ENCODE peak calls at places on chromosomes 7 and 10, in four cellular contexts. V is AG09309, O is choroid plexus epithelial cell, A is DND-41. E is an unnamed sample.

GRCh38 chr10:22551966-22552365 is 162.4 kb downstream of the PIP4K2A start:
- DNase-seq in A (no peak), V (no peak), O (no peak), E (no peak)

GRCh38 chr10:102433619-102434046 is 1.3 kb upstream of the CUEDC2 start:
- DNase-seq in A (no peak), O (no peak), V (no peak), E (no peak)

GRCh38 chr7:51589111-51589510 is 272.5 kb upstream of the COBL start:
- DNase-seq in O (no peak), A (no peak), V (no peak), E (no peak)

GRCh38 chr7:140136108-140136507 is 40.7 kb downstream of the KDM7A start:
- DNase-seq in A (no peak), V (no peak), O (no peak), E (no peak)

GRCh38 chr7:23242321-23242720 is 4.3 kb upstream of the GPNMB start:
- DNase-seq in V (no peak), O (no peak), A (no peak), E (no peak)

GRCh38 chr10:98301664-98302319 is 33.8 kb upstream of the LOXL4 start:
- DNase-seq in V (no peak), A (no peak), O (no peak), E (no peak)

GRCh38 chr10:32417906-32418547 is 27.9 kb upstream of the CCDC7 start:
- DNase-seq in V (peak; percentile 73), A (no peak), O (peak; percentile 94), E (peak; percentile 2)

GRCh38 chr7:73341877-73342276 is 13.9 kb downstream of the FKBP6 start:
- DNase-seq in O (peak; percentile 93), V (no peak), A (no peak), E (peak; percentile 56)

GRCh38 chr10:126736737-126737136 is 66.2 kb upstream of the C10orf90 start:
- DNase-seq in V (no peak), O (peak; percentile 14), A (no peak), E (no peak)

GRCh38 chr10:92914478-92915066 is 66.3 kb downstream of the EXOC6 start:
- DNase-seq in V (no peak), O (peak; percentile 69), A (peak; percentile 65), E (no peak)

GRCh38 chr7:131689662-131690234 is 133.3 kb upstream of the PODXL start:
- DNase-seq in V (no peak), A (no peak), O (no peak), E (no peak)

GRCh38 chr7:159097661-159098423 is 46.8 kb downstream of the VIPR2 start:
- DNase-seq in V (no peak), O (no peak), A (no peak), E (no peak)

GRCh38 chr7:1210321-1210978 is 22.2 kb upstream of the UNCX start:
- DNase-seq in A (no peak), O (peak; percentile 25), V (no peak), E (no peak)

GRCh38 chr7:134703781-134704180 is 57.1 kb downstream of the BPGM start:
- DNase-seq in O (peak; percentile 99), A (no peak), V (no peak), E (no peak)

GRCh38 chr10:79202188-79203013 is 133.6 kb downstream of the ZMIZ1 start:
- DNase-seq in O (peak; percentile 53), V (no peak), A (peak; percentile 54), E (no peak)

GRCh38 chr10:17209931-17210330 is 8.5 kb upstream of the TRDMT1 start:
- DNase-seq in A (no peak), V (no peak), O (no peak), E (no peak)

GRCh38 chr10:79046326-79046725 is 22.4 kb upstream of the ZMIZ1 start:
- DNase-seq in V (no peak), O (no peak), A (no peak), E (no peak)

GRCh38 chr10:35855155-35855947 is 213.3 kb upstream of the FZD8 start:
- DNase-seq in O (no peak), A (no peak), V (no peak), E (no peak)

GRCh38 chr10:14330390-14331071 is at the start of gene FRMD4A:
- DNase-seq in V (no peak), A (no peak), O (no peak), E (no peak)

GRCh38 chr7:81705206-81705605 is 64.6 kb downstream of the HGF start:
- DNase-seq in A (no peak), O (no peak), V (no peak), E (no peak)

GRCh38 chr7:98257701-98258100 is 5.7 kb upstream of the TECPR1 start:
- DNase-seq in O (no peak), V (no peak), A (no peak), E (no peak)

GRCh38 chr7:130733866-130734524 is at the start of gene KLF14:
- DNase-seq in O (peak; percentile 11), A (no peak), V (no peak), E (no peak)

GRCh38 chr7:45677311-45677900 is 103.2 kb downstream of the ADCY1 start:
- DNase-seq in O (no peak), V (no peak), A (no peak), E (no peak)

GRCh38 chr7:155869784-155870076 is 57.5 kb upstream of the SHH start:
- DNase-seq in V (no peak), O (no peak), A (no peak), E (no peak)

GRCh38 chr7:74575083-74575803 is 82.3 kb upstream of the GTF2I start:
- DNase-seq in O (peak; percentile 61), A (no peak), V (no peak), E (no peak)

GRCh38 chr10:68489919-68490318 is 18.1 kb upstream of the DNA2 start:
- DNase-seq in A (no peak), V (no peak), O (peak; percentile 42), E (no peak)

GRCh38 chr7:11625669-11626068 is 206.3 kb downstream of the THSD7A start:
- DNase-seq in O (peak; percentile 72), A (no peak), V (no peak), E (no peak)

GRCh38 chr7:116161733-116162132 is 48.6 kb upstream of the TES start:
- DNase-seq in V (no peak), O (no peak), A (no peak), E (no peak)

GRCh38 chr10:74238031-74238431 is 87.0 kb downstream of the ADK start:
- DNase-seq in V (no peak), A (no peak), O (no peak), E (no peak)

GRCh38 chr7:133649593-133649992 is 396.7 kb downstream of the EXOC4 start:
- DNase-seq in O (peak; percentile 27), A (no peak), V (peak; percentile 13), E (no peak)

GRCh38 chr10:124222298-124223000 is 129.1 kb upstream of the CHST15 start:
- DNase-seq in V (no peak), A (no peak), O (peak; percentile 16), E (no peak)

GRCh38 chr7:117219485-117219884 is 103.4 kb downstream of the WNT2 start:
- DNase-seq in O (no peak), V (no peak), A (no peak), E (peak; percentile 74)

GRCh38 chr7:155182406-155182970 is 112.4 kb downstream of the HTR5A start:
- DNase-seq in O (no peak), V (no peak), A (no peak), E (no peak)

GRCh38 chr10:16521311-16522016 is at the start of gene C1QL3:
- DNase-seq in A (no peak), O (peak; percentile 40), V (no peak), E (no peak)

GRCh38 chr7:3092468-3092867 is 48.8 kb upstream of the CARD11 start:
- DNase-seq in V (no peak), A (peak; percentile 45), O (peak; percentile 57), E (no peak)

GRCh38 chr7:158432369-158433270 is 155.0 kb downstream of the PTPRN2 start:
- DNase-seq in V (no peak), A (peak; percentile 34), O (peak; percentile 93), E (no peak)

DNA sequence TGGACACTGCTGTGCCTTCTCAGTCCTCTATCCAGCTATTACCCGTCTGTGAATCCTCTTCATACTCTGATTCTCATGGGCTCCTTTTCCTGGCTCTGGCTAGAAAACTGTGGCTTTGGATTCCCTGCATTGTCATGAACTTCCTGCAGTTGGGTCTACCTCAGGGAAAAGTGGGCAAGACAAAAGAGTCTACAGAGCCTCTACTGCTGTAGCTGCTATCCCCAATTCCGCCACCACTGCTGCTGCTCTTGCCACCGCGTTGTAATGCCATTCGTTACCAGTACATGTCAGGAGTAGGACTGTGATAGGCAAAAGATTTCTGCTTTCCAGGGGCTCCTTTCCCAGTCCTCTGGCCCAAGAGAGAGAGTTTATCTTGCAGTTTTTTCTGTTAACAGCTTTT is 23.9 kb upstream of the PPP1R17 start:
- DNase-seq in V (no peak), O (no peak), A (no peak), E (no peak)
- TF ChIP-seq CTCF in V (no peak), O (no peak), A (no peak), E (no peak)

GRCh38 chr10:59362184-59362966 is at the start of gene FAM13C:
- DNase-seq in O (peak; percentile 61), A (no peak), V (no peak), E (no peak)
- H3K4me3 ChIP-seq in O (peak within 1 kb of the TSS; percentile 58), A (no peak within 1 kb of the TSS), V (peak within 1 kb of the TSS; percentile 30), E (peak within 1 kb of the TSS; percentile 39)

DNA sequence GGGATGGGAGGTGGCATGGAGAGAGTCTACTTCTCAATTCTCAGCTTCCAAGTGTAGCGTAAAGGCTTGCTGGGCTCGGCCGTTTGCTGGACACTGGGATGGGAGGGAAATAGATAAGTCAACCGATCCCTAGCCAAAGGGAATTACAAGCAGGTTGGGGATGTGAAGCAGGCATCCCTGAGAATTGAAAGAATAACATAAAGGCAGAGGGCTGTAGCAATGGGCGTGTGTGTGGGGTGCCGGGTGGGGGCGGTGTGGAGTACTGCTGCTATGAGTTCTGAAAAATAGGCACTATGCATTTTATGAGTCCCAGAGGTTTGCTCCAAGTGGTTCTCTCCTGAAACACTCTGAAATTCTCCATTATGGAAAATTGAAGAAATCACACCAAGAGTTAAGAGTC is 65.3 kb downstream of the ADRA2A start:
- DNase-seq in V (no peak), O (no peak), A (no peak), E (no peak)
- TF ChIP-seq CTCF in V (no peak), O (no peak), A (no peak), E (no peak)

GRCh38 chr7:4631664-4632171 is 50.4 kb upstream of the FOXK1 start:
- DNase-seq in A (no peak), O (peak; percentile 97), V (peak; percentile 77), E (peak; percentile 78)
- H3K4me3 ChIP-seq in A (no peak overlapping the region), O (peak overlapping the region; percentile 48), V (peak overlapping the region; percentile 40), E (peak overlapping the region; percentile 26)

DNA sequence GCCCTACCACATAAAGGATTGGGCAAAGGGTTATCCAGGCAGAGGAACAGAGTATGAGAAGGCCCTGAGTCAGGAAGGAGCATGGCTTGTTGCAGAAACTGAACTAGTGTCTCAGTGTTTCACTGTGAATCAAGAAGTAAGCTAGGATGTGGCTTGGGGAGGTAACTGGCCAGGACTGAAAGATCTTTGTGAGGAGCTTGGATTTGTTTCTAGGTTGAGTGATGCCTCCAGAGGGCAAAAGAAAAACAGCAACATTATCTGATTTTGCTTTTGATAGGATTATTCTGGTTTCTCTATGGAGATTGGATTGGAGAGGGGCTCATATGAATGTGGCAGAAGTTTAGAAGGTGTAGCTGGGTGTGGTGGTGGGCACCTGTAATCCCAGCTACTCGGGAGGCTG is 137.9 kb upstream of the HDAC9 start:
- DNase-seq in A (no peak), O (peak; percentile 39), V (no peak), E (peak; percentile 5)
- TF ChIP-seq CTCF in A (no peak), O (peak; percentile 41), V (peak; percentile 38), E (peak; percentile 25)